ENCODE peak calls at places on chromosomes 13 and 19, in seven cellular contexts. E is AG04449, B is retinal pigment epithelial cell, Q is fibroblast of villous mesenchyme, C is choroid plexus epithelial cell, V is psoas muscle, G is adrenal gland. A is an unnamed sample.

GRCh38 chr19:45779231-45780145 is 2.8 kb downstream of the DMPK start:
- DNase-seq in E (no peak), B (no peak), Q (peak), G (peak), V (peak), C (peak), A (peak)

GRCh38 chr13:80011448-80012212 is 329.3 kb downstream of the SPRY2 start:
- DNase-seq in V (no peak), C (peak), E (no peak), Q (peak), B (no peak), G (no peak), A (no peak)

GRCh38 chr19:18291590-18292459 is 10.4 kb upstream of the JUND start:
- DNase-seq in V (peak), C (peak), E (no peak), B (no peak), G (peak), Q (peak), A (peak)

GRCh38 chr13:114128624-114129522 is 3.5 kb downstream of the RASA3 start:
- DNase-seq in E (no peak), G (peak), Q (peak), C (peak), B (no peak), V (peak), A (peak)

GRCh38 chr19:11067356-11068113 is 21.7 kb upstream of the LDLR start:
- DNase-seq in B (peak), V (no peak), C (peak), Q (peak), G (no peak), E (no peak), A (no peak)

GRCh38 chr19:1850809-1851544 is 2.7 kb upstream of the REXO1 start:
- DNase-seq in Q (no peak), B (no peak), E (no peak), C (no peak), V (peak), G (peak), A (no peak)

GRCh38 chr13:91722267-91722884 is 324.0 kb downstream of the GPC5 start:
- DNase-seq in C (peak), B (no peak), E (no peak), Q (peak), V (no peak), G (no peak), A (no peak)

GRCh38 chr19:35038623-35039512 is 2.7 kb upstream of the HPN start:
- DNase-seq in B (no peak), V (no peak), Q (no peak), E (no peak), G (no peak), C (no peak), A (no peak)

GRCh38 chr13:112027250-112027649 is 39.7 kb upstream of the SOX1 start:
- DNase-seq in G (no peak), C (no peak), E (no peak), Q (no peak), V (no peak), B (no peak), A (no peak)

GRCh38 chr19:3175761-3176714 is 2.5 kb upstream of the S1PR4 start:
- DNase-seq in V (no peak), Q (peak), E (peak), G (no peak), B (peak), C (peak), A (no peak)

GRCh38 chr19:35901854-35902661 is at the start of gene HCST:
- DNase-seq in G (no peak), C (no peak), E (no peak), B (no peak), Q (no peak), V (no peak), A (peak)

GRCh38 chr19:53537523-53538377 is at the start of gene ZNF331:
- DNase-seq in B (no peak), Q (peak), C (peak), V (peak), G (peak), E (no peak), A (peak)

GRCh38 chr19:3046621-3047306 is 15.5 kb downstream of the TLE5 start:
- DNase-seq in E (no peak), G (no peak), C (no peak), V (no peak), Q (peak), B (no peak), A (no peak)

GRCh38 chr19:49761625-49762311 is 1.3 kb downstream of the TSKS start:
- DNase-seq in Q (peak), V (peak), C (peak), B (no peak), E (no peak), G (no peak), A (no peak)

GRCh38 chr13:85520445-85520844 is 278.8 kb downstream of the SLITRK6 start:
- DNase-seq in E (no peak), B (peak), C (peak), V (no peak), G (no peak), Q (no peak), A (no peak)

GRCh38 chr19:44735011-44735410 is 13.5 kb upstream of the BCL3 start:
- DNase-seq in Q (no peak), E (no peak), V (no peak), G (no peak), B (no peak), C (no peak), A (no peak)

GRCh38 chr13:95403349-95404140 is 102.3 kb upstream of the ABCC4 start:
- DNase-seq in V (no peak), E (no peak), G (no peak), B (no peak), Q (no peak), C (peak), A (peak)

GRCh38 chr19:50387176-50387867 is 3.2 kb downstream of the POLD1 start:
- DNase-seq in G (no peak), V (no peak), E (no peak), B (no peak), Q (peak), C (peak), A (no peak)

GRCh38 chr13:27104606-27105005 is 67.0 kb downstream of the USP12 start:
- DNase-seq in V (no peak), E (no peak), G (no peak), B (peak), Q (peak), C (no peak), A (no peak)

GRCh38 chr13:22372261-22372660 is 701.4 kb downstream of the FGF9 start:
- DNase-seq in Q (no peak), G (no peak), C (no peak), E (no peak), V (no peak), B (no peak), A (no peak)

GRCh38 chr13:56953965-56954364 is 186.8 kb upstream of the PRR20A start:
- DNase-seq in V (no peak), E (no peak), B (no peak), G (no peak), Q (no peak), C (no peak), A (no peak)

GRCh38 chr13:44857736-44858135 is 131.5 kb downstream of the NUFIP1 start:
- DNase-seq in V (no peak), B (no peak), E (no peak), G (no peak), Q (no peak), C (no peak), A (no peak)

GRCh38 chr19:11446271-11446651 is 10.8 kb downstream of the PRKCSH start:
- DNase-seq in C (no peak), E (no peak), Q (no peak), V (no peak), B (no peak), G (no peak), A (no peak)

GRCh38 chr13:65679240-65679639 is 1550.9 kb downstream of the PCDH9 start:
- DNase-seq in Q (peak), B (no peak), E (no peak), V (no peak), G (no peak), C (peak), A (no peak)

GRCh38 chr13:30341815-30342570 is 34.6 kb upstream of the KATNAL1 start:
- DNase-seq in E (peak), C (peak), G (peak), V (peak), Q (peak), B (peak), A (no peak)

GRCh38 chr13:113122571-113123225 is at the start of gene F10:
- DNase-seq in E (no peak), B (peak), G (peak), Q (peak), C (peak), V (peak), A (no peak)

DNA sequence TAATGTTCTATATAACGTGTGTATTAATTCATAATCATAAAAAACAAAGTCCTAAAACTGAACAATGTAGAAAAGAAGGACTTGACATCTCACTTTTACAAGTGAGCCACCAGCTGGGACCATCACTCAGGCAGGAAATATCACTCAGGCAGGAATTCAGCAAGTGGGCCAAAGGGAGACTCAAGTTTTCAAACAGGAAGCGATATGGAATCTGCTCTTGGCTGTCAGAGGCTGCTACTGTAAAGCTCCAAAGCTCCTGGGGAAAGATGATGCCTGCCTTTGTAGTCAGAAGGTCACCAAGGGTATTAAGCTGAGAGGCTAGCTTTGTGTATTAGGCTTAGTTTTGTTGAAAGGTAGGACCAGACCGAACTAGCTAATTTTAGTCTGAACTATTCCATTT is 5.5 kb upstream of the AKAP11 start:
- DNase-seq in C (peak), E (peak), V (no peak), B (no peak), Q (peak), G (no peak), A (no peak)
- TF ChIP-seq CTCF in C (no peak), E (no peak), V (no peak), B (no peak), Q (no peak), G (no peak), A (no peak)

GRCh38 chr19:42313840-42314755 is 989 bp downstream of the TMEM145 start:
- DNase-seq in E (no peak), V (no peak), B (no peak), C (no peak), Q (no peak), G (no peak), A (no peak)

GRCh38 chr19:42313096-42313839 is at the start of gene TMEM145:
- DNase-seq in G (no peak), E (no peak), C (peak), V (peak), Q (peak), B (no peak), A (peak)

GRCh38 chr19:42315024-42315423 is 1.9 kb downstream of the TMEM145 start:
- DNase-seq in E (no peak), B (no peak), C (no peak), V (no peak), Q (no peak), G (no peak), A (no peak)

GRCh38 chr19:42316223-42317211 is 3.4 kb downstream of the TMEM145 start:
- DNase-seq in E (no peak), B (no peak), Q (no peak), G (no peak), V (no peak), C (peak), A (no peak)

DNA sequence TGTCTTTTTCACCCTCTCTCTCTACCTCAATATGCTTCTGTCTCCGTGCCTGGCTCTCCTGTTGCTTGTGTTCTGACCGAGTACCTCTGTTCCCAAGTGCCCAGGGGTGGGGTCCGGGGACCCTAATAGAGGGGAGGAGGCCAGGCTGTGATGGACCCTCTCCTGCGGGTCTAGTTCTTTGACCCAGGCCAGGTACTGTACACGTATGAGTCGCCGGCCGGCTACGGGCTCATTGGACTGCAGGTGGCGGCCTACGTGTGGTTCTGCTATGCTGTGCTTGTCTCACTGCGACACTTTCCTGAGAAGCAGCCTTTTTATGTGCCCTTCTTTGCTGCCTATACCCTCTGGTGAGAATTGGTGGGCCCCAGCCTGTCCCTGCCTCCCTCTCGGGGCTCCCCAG is 4.4 kb downstream of the TMEM145 start:
- DNase-seq in E (no peak), V (no peak), G (no peak), B (no peak), C (no peak), Q (no peak), A (no peak)
- H3K4me3 ChIP-seq in E (no peak), V (no peak), G (no peak), B (no peak), C (no peak), Q (no peak), A (no peak)

GRCh38 chr13:46994492-46994891 is 97.6 kb upstream of the HTR2A start:
- DNase-seq in V (no peak), Q (no peak), B (no peak), C (no peak), G (no peak), E (no peak), A (no peak)

GRCh38 chr13:46996316-46996715 is 99.5 kb upstream of the HTR2A start:
- DNase-seq in Q (no peak), V (no peak), E (no peak), C (no peak), G (no peak), B (no peak), A (peak)

GRCh38 chr13:46992383-46992952 is 95.6 kb upstream of the HTR2A start:
- DNase-seq in E (no peak), V (no peak), Q (peak), B (no peak), C (peak), G (no peak), A (no peak)

GRCh38 chr13:47000166-47000565 is 103.3 kb upstream of the HTR2A start:
- DNase-seq in Q (no peak), C (no peak), B (no peak), G (no peak), E (no peak), V (no peak), A (no peak)

GRCh38 chr13:46995874-46996273 is 99.0 kb upstream of the HTR2A start:
- DNase-seq in E (no peak), Q (no peak), G (no peak), B (no peak), V (no peak), C (no peak), A (peak)
- TF ChIP-seq CTCF in E (no peak), Q (no peak), G (no peak), B (no peak), V (no peak), C (no peak), A (no peak)

GRCh38 chr13:99307648-99308339 is 595 bp upstream of the GPR183 start:
- DNase-seq in B (peak), C (peak), V (no peak), E (peak), G (no peak), Q (peak), A (no peak)

GRCh38 chr13:99304541-99304940 is 2.7 kb downstream of the GPR183 start:
- DNase-seq in C (no peak), B (no peak), E (no peak), V (no peak), G (no peak), Q (no peak), A (no peak)

GRCh38 chr13:99307247-99307646 is at the start of gene GPR183:
- DNase-seq in B (no peak), Q (peak), E (no peak), G (no peak), V (no peak), C (no peak), A (no peak)

GRCh38 chr13:99303863-99304521 is 3.2 kb downstream of the GPR183 start:
- DNase-seq in E (no peak), G (no peak), B (no peak), Q (no peak), V (no peak), C (no peak), A (peak)

GRCh38 chr13:99305180-99305965 is 1.8 kb downstream of the GPR183 start:
- DNase-seq in E (no peak), B (no peak), G (no peak), Q (no peak), V (no peak), C (no peak), A (no peak)
- H3K4me3 ChIP-seq in E (no peak), B (no peak), G (peak), Q (peak), V (peak), C (no peak), A (peak)

GRCh38 chr13:39263033-39263432 is 224.8 kb downstream of the NHLRC3 start:
- DNase-seq in V (peak), Q (peak), C (peak), B (no peak), E (no peak), G (peak), A (no peak)
- TF ChIP-seq CTCF in V (peak), Q (peak), C (peak), B (peak), E (peak), G (peak), A (peak)

GRCh38 chr13:34335662-34336007 is 517.7 kb downstream of the RFC3 start:
- DNase-seq in C (no peak), Q (no peak), B (no peak), E (no peak), G (no peak), V (no peak), A (no peak)
- H3K4me3 ChIP-seq in C (no peak), Q (no peak), B (no peak), E (no peak), G (no peak), V (no peak), A (no peak)

GRCh38 chr19:7928741-7929701 is 3.1 kb upstream of the CTXN1 start:
- DNase-seq in V (peak), B (peak), G (peak), E (peak), C (peak), Q (peak), A (peak)
- TF ChIP-seq CTCF in V (peak), B (peak), G (peak), E (peak), C (peak), Q (peak), A (peak)

GRCh38 chr19:30228726-30229523 is 143.3 kb upstream of the ZNF536 start:
- DNase-seq in V (no peak), Q (no peak), C (peak), B (no peak), G (peak), E (no peak), A (no peak)
- H3K4me3 ChIP-seq in V (peak), Q (no peak), C (peak), B (peak), G (peak), E (peak), A (no peak)